ENCODE peak calls at places on chromosomes 5 and 9, in ten cellular contexts. U, D, W, I, R, Q, X, E, F and S are unnamed samples.

GRCh38 chr5:9537223-9538141 is 8.4 kb downstream of the SEMA5A start:
- DNase-seq in W (no peak), Q (no peak), X (no peak), D (no peak), U (no peak), F (no peak), R (no peak), E (no peak), I (no peak), S (no peak)

GRCh38 chr5:71974165-71974564 is 133.1 kb upstream of the MAP1B start:
- DNase-seq in R (no peak), W (peak), F (no peak), Q (peak), U (no peak), I (no peak), D (peak), X (no peak), E (no peak), S (peak)

GRCh38 chr9:99296375-99296951 is 74.4 kb downstream of the SEC61B start:
- DNase-seq in R (peak), I (peak), E (no peak), Q (no peak), X (peak), F (no peak), W (no peak), D (peak), U (no peak), S (peak)

GRCh38 chr5:1332461-1333001 is 12.4 kb downstream of the CLPTM1L start:
- DNase-seq in D (peak), R (no peak), Q (no peak), E (no peak), F (no peak), I (no peak), U (no peak), W (no peak), X (no peak), S (no peak)

GRCh38 chr5:120124961-120125360 is 339.1 kb upstream of the PRR16 start:
- DNase-seq in R (no peak), W (no peak), E (no peak), X (no peak), I (no peak), U (no peak), D (no peak), F (no peak), Q (no peak), S (no peak)

GRCh38 chr9:846852-847251 is 5.4 kb downstream of the DMRT1 start:
- DNase-seq in U (no peak), I (no peak), D (no peak), W (no peak), Q (no peak), X (no peak), E (peak), F (no peak), R (no peak), S (no peak)

GRCh38 chr9:115349542-115349941 is 231.6 kb upstream of the TNC start:
- DNase-seq in R (no peak), I (no peak), D (no peak), E (no peak), F (no peak), W (peak), Q (peak), X (no peak), U (no peak), S (no peak)

GRCh38 chr9:132207839-132208615 is 46.2 kb downstream of the NTNG2 start:
- DNase-seq in X (no peak), D (no peak), R (no peak), E (no peak), Q (no peak), W (no peak), U (no peak), F (no peak), I (no peak), S (no peak)

GRCh38 chr9:87148391-87149237 is 201.3 kb upstream of the GAS1 start:
- DNase-seq in D (peak), R (peak), X (no peak), W (peak), I (peak), Q (peak), E (no peak), F (peak), U (peak), S (peak)

GRCh38 chr9:75803130-75803529 is 87.3 kb upstream of the PCSK5 start:
- DNase-seq in E (no peak), U (peak), Q (peak), I (no peak), W (peak), F (no peak), D (peak), X (no peak), R (no peak), S (no peak)

GRCh38 chr5:10288600-10289213 is 19.0 kb downstream of the CMBL start:
- DNase-seq in U (peak), I (peak), D (no peak), W (no peak), Q (no peak), X (no peak), E (no peak), R (no peak), F (no peak), S (peak)

GRCh38 chr9:95462419-95463121 is 54.2 kb downstream of the PTCH1 start:
- DNase-seq in U (peak), E (no peak), D (peak), F (no peak), I (peak), W (peak), X (peak), R (peak), Q (peak), S (peak)

GRCh38 chr5:39948867-39949468 is 524.2 kb upstream of the DAB2 start:
- DNase-seq in U (peak), Q (peak), W (peak), I (no peak), E (peak), X (peak), R (peak), F (peak), D (peak), S (peak)

GRCh38 chr5:57825026-57825683 is 342.5 kb upstream of the ACTBL2 start:
- DNase-seq in W (peak), X (no peak), F (no peak), I (no peak), D (peak), R (no peak), Q (peak), U (no peak), E (no peak), S (no peak)

GRCh38 chr9:38362912-38363588 is 29.5 kb upstream of the ALDH1B1 start:
- DNase-seq in D (peak), X (peak), I (no peak), U (peak), W (peak), Q (peak), R (peak), F (no peak), E (peak), S (peak)

GRCh38 chr9:6759114-6759977 is 1.6 kb downstream of the KDM4C start:
- DNase-seq in F (no peak), U (peak), I (no peak), D (peak), X (peak), Q (peak), E (peak), W (peak), R (peak), S (no peak)

GRCh38 chr5:57696005-57696755 is 213.6 kb upstream of the ACTBL2 start:
- DNase-seq in W (no peak), F (no peak), Q (no peak), R (no peak), E (no peak), X (no peak), I (no peak), U (no peak), D (no peak), S (no peak)

DNA sequence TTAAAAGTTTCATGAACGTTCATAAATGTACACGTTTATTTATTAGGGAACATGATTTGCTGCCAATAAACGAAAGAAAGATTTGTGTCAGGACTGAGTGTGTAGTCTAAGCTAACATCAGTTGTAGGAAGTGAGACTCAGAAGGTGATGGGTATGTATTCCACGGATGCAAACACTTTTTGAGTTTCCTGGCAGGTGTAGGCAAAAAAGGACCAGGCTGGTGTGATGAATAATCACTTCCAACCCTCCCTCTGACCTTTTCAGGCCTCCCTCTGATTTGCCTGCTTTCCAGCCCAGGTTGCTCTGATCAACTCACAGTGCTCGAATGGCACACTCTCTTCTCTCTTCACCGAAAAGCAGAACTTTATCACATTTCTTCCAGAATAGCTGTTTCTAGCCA is 51.8 kb downstream of the BASP1 start:
- DNase-seq in W (no peak), X (no peak), U (no peak), D (no peak), Q (no peak), I (no peak), F (no peak), E (no peak), R (no peak), S (no peak)
- H3K27ac ChIP-seq in W (no peak), X (no peak), U (no peak), D (no peak), Q (no peak), I (no peak), F (no peak), E (no peak), R (no peak), S (no peak)

GRCh38 chr9:80146466-80146865 is 574.7 kb downstream of the TLE4 start:
- DNase-seq in Q (no peak), I (no peak), W (no peak), U (no peak), X (no peak), R (no peak), D (no peak), E (no peak), F (no peak), S (no peak)
- TF ChIP-seq CTCF in Q (peak), I (peak), W (no peak), U (peak), X (no peak), R (peak), D (no peak), E (no peak), F (no peak), S (no peak)

DNA sequence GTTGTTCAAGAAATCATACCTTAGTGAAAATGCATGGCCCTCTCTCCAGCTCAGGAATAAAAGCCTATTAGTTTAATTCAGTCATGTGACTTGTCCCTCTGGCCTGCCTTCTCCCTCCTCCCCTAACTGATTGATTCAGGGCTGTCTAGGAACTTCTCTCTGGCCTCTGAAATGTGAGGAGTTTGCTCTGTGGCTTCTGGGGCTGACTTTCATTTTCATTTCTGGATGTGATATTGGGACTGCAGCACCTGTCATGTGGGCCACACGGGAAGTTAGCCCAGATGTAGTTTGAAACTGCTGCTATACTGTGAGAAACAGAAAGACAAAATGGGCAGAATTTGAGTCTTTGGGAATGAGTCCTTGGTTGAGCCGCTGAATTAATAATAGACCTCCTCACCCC is 44.8 kb downstream of the PARP8 start:
- DNase-seq in X (no peak), D (no peak), Q (no peak), E (no peak), F (no peak), I (no peak), R (peak), W (no peak), U (peak), S (peak)
- H3K4me3 ChIP-seq in X (no peak), D (no peak), Q (no peak), E (no peak), F (no peak), I (no peak), R (no peak), W (no peak), U (no peak), S (peak)

DNA sequence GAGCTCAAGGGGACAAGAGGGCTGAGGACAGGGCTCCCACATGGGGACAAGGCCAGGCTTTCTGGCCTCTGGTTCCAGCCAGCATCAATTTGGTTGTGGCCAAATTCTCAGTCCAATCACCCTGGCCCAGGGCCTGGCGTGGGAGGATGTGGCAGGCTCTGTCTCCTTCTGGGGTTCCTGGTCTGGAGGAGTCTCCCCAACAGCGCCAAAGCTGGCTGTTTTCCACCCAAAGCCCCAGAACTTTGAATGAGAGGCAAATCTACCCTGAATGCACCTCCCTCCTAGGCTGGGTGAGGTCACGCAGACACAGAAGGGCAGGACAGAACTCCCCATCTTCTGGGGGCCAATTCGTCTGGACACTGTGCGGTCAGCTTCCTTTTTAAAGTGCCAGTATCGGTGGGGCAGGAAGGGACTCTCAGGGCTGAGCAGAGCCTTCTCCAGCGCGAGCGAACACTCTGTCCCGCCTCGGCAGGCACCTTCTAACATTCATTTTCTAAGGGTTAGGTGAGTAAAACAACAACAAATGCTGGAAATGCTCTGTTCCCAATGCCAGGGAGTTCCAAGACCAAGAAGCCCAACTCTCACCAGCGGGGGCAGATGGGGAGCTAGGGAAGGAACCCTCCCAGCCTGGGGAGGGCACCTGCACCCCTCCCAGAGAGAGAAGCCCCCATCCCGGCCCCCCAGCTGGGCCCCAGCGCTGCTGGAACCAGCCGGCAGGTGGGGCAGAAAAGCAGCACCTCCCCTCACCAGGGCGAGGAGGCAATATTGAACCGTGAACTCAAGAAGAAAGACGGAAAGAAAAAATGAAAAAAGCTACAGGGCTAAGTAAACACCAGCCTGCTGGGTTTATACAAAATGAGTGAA is 3.6 kb upstream of the DPM2 start:
- DNase-seq in I (no peak), R (no peak), D (no peak), W (no peak), Q (no peak), F (no peak), U (no peak), X (no peak), E (no peak), S (peak)
- H3K27ac ChIP-seq in I (no peak), R (no peak), D (no peak), W (no peak), Q (no peak), F (no peak), U (peak), X (no peak), E (no peak), S (no peak)

DNA sequence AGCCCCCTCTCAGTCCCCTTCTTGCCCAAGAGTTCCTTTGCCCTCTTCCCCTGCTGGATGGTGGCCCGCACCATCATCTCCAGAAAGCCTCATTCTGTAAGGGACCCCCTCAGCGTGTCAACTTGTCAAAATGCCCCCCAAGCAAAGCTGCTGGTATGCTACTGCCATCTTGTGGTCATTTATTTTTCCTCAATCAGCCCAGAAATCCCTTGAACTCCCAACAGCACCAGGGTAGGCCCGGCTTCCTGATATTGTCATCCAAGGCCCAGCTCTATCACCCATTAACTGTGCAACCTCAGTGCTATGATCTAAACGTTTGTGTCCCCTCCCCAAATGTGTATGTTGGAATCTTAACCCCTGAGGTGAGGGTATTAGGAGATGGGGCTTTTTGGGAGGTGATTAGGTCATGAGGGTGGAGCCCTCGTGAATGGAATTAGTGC is 53.2 kb upstream of the FBXW11 start:
- DNase-seq in U (no peak), D (peak), E (no peak), F (no peak), R (peak), W (no peak), Q (no peak), I (no peak), X (no peak), S (no peak)
- TF ChIP-seq CTCF in U (peak), D (peak), E (peak), F (peak), R (peak), W (peak), Q (peak), I (peak), X (peak), S (no peak)

GRCh38 chr5:173706700-173707099 is 90.2 kb upstream of the BOD1 start:
- DNase-seq in R (no peak), U (no peak), W (no peak), Q (no peak), E (no peak), X (no peak), D (no peak), F (no peak), I (no peak), S (no peak)
- H3K4me3 ChIP-seq in R (no peak), U (no peak), W (no peak), Q (no peak), E (no peak), X (no peak), D (no peak), F (no peak), I (no peak), S (no peak)

GRCh38 chr5:132478498-132478855 is 12.1 kb downstream of the IRF1 start:
- DNase-seq in U (no peak), X (no peak), Q (no peak), D (no peak), R (no peak), E (no peak), F (no peak), W (no peak), I (no peak), S (no peak)
- H3K27ac ChIP-seq in U (peak), X (no peak), Q (no peak), D (no peak), R (no peak), E (no peak), F (no peak), W (no peak), I (no peak), S (peak)

GRCh38 chr9:137682431-137682991 is 63.7 kb downstream of the EHMT1 start:
- DNase-seq in R (no peak), E (no peak), Q (no peak), X (no peak), F (no peak), U (no peak), W (no peak), D (no peak), I (no peak), S (no peak)
- TF ChIP-seq CTCF in R (no peak), E (no peak), Q (no peak), X (no peak), F (no peak), U (no peak), W (no peak), D (no peak), I (no peak), S (no peak)

GRCh38 chr9:120934271-120934670 is 7.7 kb upstream of the TRAF1 start:
- DNase-seq in Q (no peak), D (no peak), W (no peak), R (no peak), I (no peak), F (peak), U (no peak), X (no peak), E (no peak), S (no peak)

GRCh38 chr9:120937127-120937526 is 10.5 kb upstream of the TRAF1 start:
- DNase-seq in R (no peak), D (peak), X (no peak), U (no peak), E (no peak), F (no peak), I (peak), Q (no peak), W (peak), S (no peak)

GRCh38 chr9:120936764-120937122 is 10.1 kb upstream of the TRAF1 start:
- DNase-seq in E (no peak), F (no peak), D (no peak), R (no peak), Q (no peak), I (no peak), W (no peak), X (no peak), U (no peak), S (no peak)

GRCh38 chr9:120936011-120936763 is 9.6 kb upstream of the TRAF1 start:
- DNase-seq in F (peak), E (peak), R (peak), Q (peak), D (peak), I (peak), W (peak), X (peak), U (peak), S (peak)

GRCh38 chr9:120935383-120935857 is 8.8 kb upstream of the TRAF1 start:
- DNase-seq in I (peak), X (peak), U (peak), R (peak), Q (peak), F (peak), D (peak), E (no peak), W (peak), S (peak)
- H3K4me3 ChIP-seq in I (no peak), X (no peak), U (no peak), R (peak), Q (peak), F (no peak), D (no peak), E (no peak), W (no peak), S (no peak)

DNA sequence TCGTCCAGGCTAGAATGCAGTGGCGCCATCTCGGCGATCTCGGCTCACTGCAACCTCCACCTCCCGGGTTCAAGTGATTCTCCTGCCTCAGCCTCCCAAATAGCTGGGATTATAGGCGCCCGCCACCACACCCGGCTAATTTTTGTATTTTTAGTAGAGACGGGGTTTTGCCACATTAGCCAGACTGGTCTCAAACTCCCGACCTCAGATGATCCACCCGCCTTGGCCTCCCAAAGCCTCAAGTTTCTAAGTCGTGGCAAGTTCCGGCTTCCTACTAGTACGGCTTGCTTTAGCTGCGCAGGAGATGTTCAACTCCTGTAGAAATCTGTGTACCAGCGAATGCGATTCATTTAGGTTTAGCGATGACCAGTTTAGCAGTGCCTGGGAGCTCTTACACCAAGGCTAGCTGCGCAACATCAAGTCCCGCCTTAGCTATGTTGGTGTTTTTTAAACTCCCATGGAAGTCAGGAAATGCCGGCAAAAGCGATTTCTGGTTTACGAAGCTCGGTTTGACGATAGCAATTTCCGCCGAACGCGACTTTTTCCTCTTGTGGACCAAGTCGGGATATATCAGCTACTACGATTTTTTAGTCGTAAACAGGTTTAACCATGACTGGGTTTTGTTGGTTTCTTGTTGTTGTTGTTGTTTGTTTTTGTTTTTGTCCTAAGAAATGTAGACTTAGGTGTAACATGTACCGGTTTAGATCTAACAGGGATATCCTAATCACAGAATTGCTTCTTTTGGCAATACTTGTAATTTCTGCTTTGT is 46.4 kb downstream of the ANXA2R start:
- DNase-seq in Q (peak), U (no peak), X (peak), E (no peak), W (peak), I (peak), D (peak), R (no peak), F (no peak), S (no peak)
- H3K27ac ChIP-seq in Q (peak), U (peak), X (peak), E (no peak), W (peak), I (peak), D (no peak), R (peak), F (peak), S (peak)